ENCODE peak calls at places on chromosomes 12 and 14, in six cellular contexts. S, N, I, A, R and B are unnamed samples.

GRCh38 chr12:108495054-108495453 is 20.0 kb upstream of the FICD start:
- DNase-seq in R (no peak), A (no peak), I (no peak), S (no peak), N (no peak), B (no peak)

GRCh38 chr12:6263931-6264330 is 46.6 kb upstream of the PLEKHG6 start:
- DNase-seq in N (no peak), A (no peak), S (no peak), R (no peak), I (no peak), B (no peak)

GRCh38 chr12:101793401-101793800 is 37.4 kb downstream of the GNPTAB start:
- DNase-seq in S (peak), R (no peak), I (no peak), A (no peak), N (no peak), B (peak)

GRCh38 chr14:34810028-34810427 is 65.1 kb downstream of the BAZ1A start:
- DNase-seq in N (no peak), I (no peak), A (no peak), S (no peak), R (no peak), B (peak)

GRCh38 chr12:69476276-69477017 is 6.3 kb downstream of the FRS2 start:
- DNase-seq in S (no peak), N (no peak), A (no peak), R (no peak), I (no peak), B (no peak)

GRCh38 chr14:48936352-48936751 is 649.8 kb downstream of the RPS29 start:
- DNase-seq in A (no peak), N (no peak), R (no peak), S (peak), I (no peak), B (no peak)

GRCh38 chr14:85508863-85509262 is 21.1 kb upstream of the FLRT2 start:
- DNase-seq in S (no peak), A (no peak), N (no peak), I (no peak), R (no peak), B (no peak)

GRCh38 chr12:8031872-8032241 is 659 bp upstream of the FOXJ2 start:
- DNase-seq in R (no peak), A (no peak), S (no peak), I (no peak), N (no peak), B (no peak)

GRCh38 chr12:122099856-122100255 is 21.3 kb downstream of the MLXIP start:
- DNase-seq in N (no peak), S (no peak), A (peak), I (no peak), R (no peak), B (no peak)

GRCh38 chr12:22083167-22083566 is 37.1 kb downstream of the CMAS start:
- DNase-seq in R (no peak), I (no peak), N (no peak), A (peak), S (no peak), B (no peak)

GRCh38 chr12:63952980-63953379 is 108.5 kb downstream of the SRGAP1 start:
- DNase-seq in N (no peak), R (no peak), A (no peak), I (no peak), S (no peak), B (no peak)

GRCh38 chr12:117527480-117527857 is 166.0 kb upstream of the NOS1 start:
- DNase-seq in N (no peak), I (no peak), S (no peak), R (no peak), A (no peak), B (no peak)

GRCh38 chr12:1919284-1919683 is 832 bp upstream of the CACNA2D4 start:
- DNase-seq in R (no peak), A (no peak), S (no peak), I (peak), N (no peak), B (no peak)

GRCh38 chr12:9732966-9733461 is at the start of gene CLECL1:
- DNase-seq in R (no peak), I (no peak), N (peak), A (no peak), S (no peak), B (no peak)

GRCh38 chr12:3313655-3314305 is 177.2 kb upstream of the PRMT8 start:
- DNase-seq in N (no peak), I (no peak), R (no peak), S (no peak), A (no peak), B (no peak)

GRCh38 chr12:45615268-45615667 is 114.2 kb upstream of the ARID2 start:
- DNase-seq in N (no peak), S (peak), R (no peak), A (no peak), I (no peak), B (no peak)

GRCh38 chr14:34219661-34220060 is 242.4 kb downstream of the SPTSSA start:
- DNase-seq in N (no peak), S (no peak), I (no peak), A (no peak), R (no peak), B (no peak)

GRCh38 chr12:17609152-17609551 is 480.8 kb downstream of the RERGL start:
- DNase-seq in R (no peak), A (no peak), S (no peak), N (no peak), I (no peak), B (no peak)

GRCh38 chr14:65015391-65015790 is 28.7 kb downstream of the FNTB start:
- DNase-seq in I (no peak), R (no peak), S (no peak), A (no peak), N (no peak), B (no peak)

GRCh38 chr14:34650786-34651584 is 21.0 kb upstream of the SNX6 start:
- DNase-seq in A (no peak), S (peak), N (no peak), I (peak), R (no peak), B (no peak)

GRCh38 chr12:109307051-109307450 is 2.0 kb downstream of the FOXN4 start:
- DNase-seq in A (no peak), N (no peak), R (no peak), S (no peak), I (no peak), B (no peak)

GRCh38 chr14:76203086-76204001 is 51.6 kb downstream of the GPATCH2L start:
- DNase-seq in N (peak), R (no peak), A (no peak), I (peak), S (peak), B (peak)

GRCh38 chr14:78018283-78018682 is 151.9 kb upstream of the NRXN3 start:
- DNase-seq in R (no peak), N (no peak), A (no peak), I (no peak), S (no peak), B (no peak)

DNA sequence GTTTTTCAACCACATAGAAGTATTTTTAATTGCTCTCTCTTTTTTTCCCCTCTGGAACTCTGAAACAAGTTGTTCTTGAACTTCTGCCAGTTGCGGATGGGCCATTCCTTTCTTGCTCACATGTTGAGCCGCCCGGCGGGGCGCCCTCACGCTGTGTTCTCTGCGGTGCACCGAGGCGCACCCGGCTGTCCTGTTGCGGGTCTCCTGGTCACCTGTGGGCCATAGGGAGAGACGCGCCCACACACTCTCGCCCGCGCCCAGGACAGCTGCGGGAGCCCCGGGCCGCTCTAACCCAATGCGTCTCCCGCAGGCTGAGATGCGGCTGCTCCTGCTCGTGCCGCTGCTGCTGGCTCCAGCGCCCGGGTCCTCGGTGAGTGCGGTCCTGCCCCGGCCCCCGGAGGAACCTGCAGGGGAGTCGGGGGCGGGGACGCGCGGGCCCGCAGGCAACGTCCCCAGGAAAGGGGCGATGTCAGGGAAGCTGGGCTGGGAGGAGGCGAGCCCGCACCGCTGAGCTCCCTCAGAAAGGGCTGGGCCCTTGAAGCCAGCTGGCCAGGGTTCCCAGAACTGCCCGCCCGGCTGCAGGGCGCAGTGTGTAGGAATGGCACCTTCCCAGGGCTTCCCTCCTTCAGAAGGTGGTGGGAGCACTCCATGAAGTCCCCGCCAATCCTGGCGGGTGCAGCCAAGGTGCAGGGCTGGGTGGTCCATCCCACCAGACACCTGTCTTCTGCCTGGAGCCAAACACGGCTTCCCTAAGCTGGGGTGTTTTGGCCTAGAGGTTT is 2.3 kb downstream of the PAPLN start:
- DNase-seq in S (no peak), R (no peak), A (no peak), I (peak), N (no peak), B (no peak)
- H3K4me3 ChIP-seq in S (peak), R (peak), A (no peak), I (no peak), N (no peak), B (no peak)

DNA sequence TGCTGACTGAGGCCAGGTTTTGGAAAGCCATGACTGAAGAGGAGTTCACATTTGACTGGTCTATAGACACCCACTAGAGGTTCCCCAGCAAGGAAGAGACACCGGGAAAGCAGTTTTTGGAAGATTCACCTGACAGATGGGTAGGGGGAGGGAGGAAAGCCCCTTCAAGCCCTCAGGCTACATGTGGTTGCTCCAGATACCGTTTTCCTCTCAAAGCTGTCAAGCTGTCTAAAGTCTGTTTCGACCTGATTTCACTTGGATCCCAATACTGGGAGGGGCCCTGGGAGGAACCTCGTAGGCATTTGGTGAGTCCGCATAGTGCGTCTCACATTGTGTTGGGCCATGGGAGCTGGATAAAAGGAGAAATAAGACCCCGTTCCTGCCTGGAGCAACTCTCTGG is 1.7 kb upstream of the LRP1 start:
- DNase-seq in R (no peak), N (no peak), I (no peak), S (no peak), A (no peak), B (no peak)
- H3K4me3 ChIP-seq in R (no peak), N (no peak), I (no peak), S (no peak), A (no peak), B (no peak)

GRCh38 chr12:132621657-132622435 is 3.3 kb downstream of the P2RX2 start:
- DNase-seq in R (no peak), S (no peak), I (no peak), N (no peak), A (no peak), B (no peak)
- H3K4me3 ChIP-seq in R (no peak), S (no peak), I (no peak), N (no peak), A (no peak), B (no peak)

GRCh38 chr12:113230315-113231274 is 9.3 kb downstream of the TPCN1 start:
- DNase-seq in I (peak), N (no peak), R (no peak), A (no peak), S (no peak), B (no peak)

GRCh38 chr12:113232232-113232615 is 11.0 kb downstream of the TPCN1 start:
- DNase-seq in A (no peak), R (no peak), I (peak), S (no peak), N (no peak), B (no peak)

GRCh38 chr12:113233967-113234366 is 12.7 kb downstream of the TPCN1 start:
- DNase-seq in R (no peak), A (no peak), S (no peak), N (no peak), I (peak), B (no peak)

GRCh38 chr12:113232787-113233585 is 11.7 kb downstream of the TPCN1 start:
- DNase-seq in A (peak), R (no peak), S (no peak), N (peak), I (peak), B (peak)

GRCh38 chr12:113231275-113232231 is 10.3 kb downstream of the TPCN1 start:
- DNase-seq in A (no peak), R (no peak), N (no peak), S (no peak), I (peak), B (no peak)
- H3K4me3 ChIP-seq in A (no peak), R (no peak), N (no peak), S (no peak), I (no peak), B (no peak)

GRCh38 chr14:74426202-74426582 is at the start of gene SYNDIG1L:
- DNase-seq in A (no peak), R (no peak), I (no peak), N (no peak), S (no peak), B (no peak)
- H3K4me3 ChIP-seq in A (no peak), R (no peak), I (no peak), N (no peak), S (no peak), B (no peak)